ENCODE peak calls at places on chromosomes 12 and 14, in nine cellular contexts. I, R, O, T, U, B, H, M and V are unnamed samples.

GRCh38 chr14:91361236-91361811 is 56.3 kb downstream of the CCDC88C start:
- DNase-seq in I (no peak), R (no peak), O (no peak), T (no peak), U (no peak), B (no peak), H (peak), M (no peak), V (peak)

GRCh38 chr12:1966561-1967211 is 37.6 kb downstream of the DCP1B start:
- DNase-seq in I (peak), R (no peak), O (no peak), T (no peak), U (no peak), B (no peak), H (no peak), M (no peak), V (no peak)

GRCh38 chr14:97848351-97848980 is 1051.3 kb downstream of the VRK1 start:
- DNase-seq in I (no peak), R (peak), O (no peak), T (no peak), U (no peak), B (no peak), H (peak), M (no peak), V (no peak)

GRCh38 chr14:90599339-90599738 is 202.5 kb downstream of the CALM1 start:
- DNase-seq in I (no peak), R (no peak), O (no peak), T (no peak), U (peak), B (no peak), H (no peak), M (no peak), V (no peak)

GRCh38 chr12:127899981-127900380 is 367.0 kb upstream of the TMEM132C start:
- DNase-seq in I (no peak), R (no peak), O (no peak), T (no peak), U (no peak), B (no peak), H (no peak), M (no peak), V (no peak)

GRCh38 chr12:104600790-104601739 is 144.3 kb downstream of the CHST11 start:
- DNase-seq in I (no peak), R (no peak), O (no peak), T (no peak), U (no peak), B (no peak), H (no peak), M (no peak), V (no peak)

GRCh38 chr12:6212086-6212485 is 11.9 kb downstream of the CD9 start:
- DNase-seq in I (no peak), R (no peak), O (no peak), T (no peak), U (no peak), B (no peak), H (no peak), M (no peak), V (no peak)

GRCh38 chr12:14156606-14157005 is 175.2 kb upstream of the GRIN2B start:
- DNase-seq in I (no peak), R (peak), O (no peak), T (no peak), U (no peak), B (no peak), H (no peak), M (no peak), V (no peak)

GRCh38 chr12:19273482-19274330 is 144.2 kb downstream of the PLEKHA5 start:
- DNase-seq in I (peak), R (no peak), O (peak), T (peak), U (peak), B (no peak), H (peak), M (peak), V (peak)

GRCh38 chr12:89951050-89951693 is 242.5 kb upstream of the ATP2B1 start:
- DNase-seq in I (no peak), R (no peak), O (peak), T (no peak), U (peak), B (no peak), H (peak), M (no peak), V (peak)

GRCh38 chr14:64937821-64938193 is 4.7 kb downstream of the GPX2 start:
- DNase-seq in I (no peak), R (no peak), O (peak), T (no peak), U (no peak), B (no peak), H (no peak), M (no peak), V (no peak)

GRCh38 chr14:101956179-101956885 is 8.0 kb upstream of the DYNC1H1 start:
- DNase-seq in I (no peak), R (no peak), O (no peak), T (no peak), U (no peak), B (no peak), H (no peak), M (no peak), V (no peak)

GRCh38 chr14:84080961-84081360 is 1449.0 kb upstream of the FLRT2 start:
- DNase-seq in I (no peak), R (no peak), O (no peak), T (no peak), U (no peak), B (no peak), H (no peak), M (no peak), V (no peak)

GRCh38 chr12:87848248-87848868 is 180.8 kb downstream of the C12orf50 start:
- DNase-seq in I (no peak), R (no peak), O (peak), T (no peak), U (peak), B (no peak), H (peak), M (no peak), V (peak)

GRCh38 chr14:98118749-98119148 is 1153.2 kb downstream of the BCL11B start:
- DNase-seq in I (no peak), R (no peak), O (no peak), T (no peak), U (no peak), B (no peak), H (no peak), M (no peak), V (no peak)

GRCh38 chr12:47811581-47812484 is 7.9 kb downstream of the HDAC7 start:
- DNase-seq in I (peak), R (no peak), O (no peak), T (no peak), U (no peak), B (no peak), H (no peak), M (peak), V (no peak)

GRCh38 chr12:130162267-130162666 is at the start of gene FZD10:
- DNase-seq in I (peak), R (peak), O (no peak), T (no peak), U (no peak), B (no peak), H (peak), M (no peak), V (peak)

GRCh38 chr12:105279460-105280056 is 43.6 kb upstream of the APPL2 start:
- DNase-seq in I (no peak), R (peak), O (peak), T (peak), U (no peak), B (no peak), H (peak), M (no peak), V (no peak)

GRCh38 chr12:95446511-95446910 is 27.4 kb upstream of the METAP2 start:
- DNase-seq in I (peak), R (peak), O (no peak), T (no peak), U (no peak), B (no peak), H (peak), M (peak), V (no peak)

GRCh38 chr12:54126696-54127537 is 61.9 kb downstream of the SMUG1 start:
- DNase-seq in I (peak), R (peak), O (no peak), T (no peak), U (no peak), B (no peak), H (peak), M (peak), V (no peak)

GRCh38 chr14:69049675-69050074 is 70.6 kb upstream of the ACTN1 start:
- DNase-seq in I (no peak), R (no peak), O (no peak), T (no peak), U (no peak), B (no peak), H (peak), M (peak), V (no peak)

GRCh38 chr14:22925513-22925912 is 3.7 kb downstream of the PRMT5 start:
- DNase-seq in I (no peak), R (no peak), O (no peak), T (no peak), U (no peak), B (no peak), H (no peak), M (no peak), V (no peak)

GRCh38 chr14:22926316-22926715 is 2.9 kb downstream of the PRMT5 start:
- DNase-seq in I (no peak), R (no peak), O (peak), T (no peak), U (peak), B (no peak), H (peak), M (no peak), V (peak)

GRCh38 chr14:22928237-22929103 is 706 bp downstream of the PRMT5 start:
- DNase-seq in I (no peak), R (no peak), O (no peak), T (no peak), U (no peak), B (no peak), H (no peak), M (no peak), V (no peak)

GRCh38 chr14:22929104-22929847 is at the start of gene PRMT5:
- DNase-seq in I (peak), R (peak), O (peak), T (peak), U (peak), B (peak), H (peak), M (peak), V (peak)

GRCh38 chr14:22929848-22930364 is 730 bp upstream of the PRMT5 start:
- DNase-seq in I (no peak), R (no peak), O (no peak), T (no peak), U (no peak), B (no peak), H (no peak), M (no peak), V (no peak)
- H3K27ac ChIP-seq in I (peak), R (peak), O (peak), T (peak), U (peak), B (peak), H (peak), M (peak), V (peak)

GRCh38 chr14:74535756-74536325 is 42.3 kb downstream of the ISCA2 start:
- DNase-seq in I (no peak), R (no peak), O (no peak), T (no peak), U (no peak), B (no peak), H (no peak), M (no peak), V (no peak)
- TF ChIP-seq CTCF in I (no peak), R (no peak), O (no peak), T (no peak), U (no peak), B (no peak), H (no peak), M (no peak), V (no peak)

GRCh38 chr14:88482524-88482923 is 72.3 kb downstream of the PTPN21 start:
- DNase-seq in I (no peak), R (no peak), O (no peak), T (no peak), U (no peak), B (no peak), H (no peak), M (no peak), V (no peak)
- H3K27ac ChIP-seq in I (no peak), R (no peak), O (no peak), T (no peak), U (no peak), B (no peak), H (no peak), M (peak), V (no peak)

DNA sequence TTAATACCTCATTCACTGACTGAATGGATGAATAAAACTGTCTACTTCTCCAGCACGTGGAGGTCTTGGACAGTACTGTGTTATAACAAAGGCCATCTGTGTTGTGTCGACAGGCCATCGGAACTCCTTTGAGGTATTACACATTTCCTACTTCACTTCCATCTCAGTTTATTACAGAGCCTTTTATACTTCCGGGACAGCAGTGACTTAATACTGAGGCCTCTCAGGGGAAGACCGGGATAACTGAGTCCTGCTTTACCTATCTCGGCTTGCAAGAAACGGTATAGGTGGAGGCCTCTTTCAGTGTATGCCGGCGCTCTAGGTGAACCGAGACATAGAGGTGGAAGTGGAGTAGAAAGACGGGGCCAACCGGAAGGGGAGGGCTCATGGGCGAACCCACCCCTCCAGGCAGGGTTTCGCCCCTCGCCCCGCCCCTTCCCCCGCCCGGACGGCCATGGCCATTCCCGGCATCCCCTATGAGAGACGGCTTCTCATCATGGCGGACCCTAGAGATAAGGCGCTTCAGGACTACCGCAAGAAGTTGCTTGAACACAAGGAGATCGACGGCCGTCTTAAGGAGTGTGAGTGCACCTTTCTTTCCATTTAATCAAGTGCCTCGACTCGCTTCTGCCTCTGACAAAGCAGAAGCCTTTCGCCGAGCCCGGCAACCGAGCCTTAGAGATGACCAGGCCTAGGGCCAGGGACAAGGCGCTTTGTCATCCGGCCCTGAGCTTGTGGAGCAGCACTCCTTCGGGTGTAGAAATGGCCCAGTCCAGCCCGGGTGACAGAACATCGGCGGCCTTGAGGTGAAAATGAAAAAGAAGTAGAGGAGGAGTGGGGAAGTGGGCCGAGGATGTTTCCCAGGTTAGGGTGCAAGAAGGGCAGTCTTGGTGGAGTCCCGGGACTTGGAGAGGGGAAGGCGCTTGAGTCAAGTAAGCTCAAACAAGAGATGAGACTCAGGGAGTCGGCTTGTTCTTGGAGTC is at the start of gene PSMC6:
- DNase-seq in I (peak), R (peak), O (peak), T (peak), U (peak), B (peak), H (peak), M (peak), V (peak)
- TF ChIP-seq CTCF in I (no peak), R (no peak), O (no peak), T (no peak), U (no peak), B (no peak), H (no peak), M (no peak), V (no peak)

DNA sequence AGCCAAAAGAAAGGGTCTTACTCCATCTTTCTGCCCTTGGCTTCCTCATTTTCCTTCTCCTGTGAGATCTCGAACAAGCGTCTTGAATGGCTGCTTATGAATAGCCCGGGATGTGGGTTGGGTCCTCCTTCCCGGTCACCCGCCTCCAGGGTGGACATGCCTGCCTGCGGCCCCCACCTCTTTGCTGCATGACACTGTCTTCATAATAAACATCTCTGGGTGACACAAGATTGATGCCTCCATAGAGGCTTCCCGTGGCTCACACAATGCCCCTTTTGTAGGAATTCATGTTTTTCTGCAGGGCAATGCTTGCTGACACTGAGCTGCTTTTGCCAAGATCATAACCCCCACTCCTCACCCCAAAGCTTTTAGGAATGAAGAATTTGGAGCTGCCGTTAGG is 125.9 kb downstream of the ZNF664 start:
- DNase-seq in I (no peak), R (no peak), O (no peak), T (no peak), U (no peak), B (no peak), H (no peak), M (no peak), V (no peak)
- H3K27ac ChIP-seq in I (no peak), R (no peak), O (no peak), T (no peak), U (no peak), B (no peak), H (peak), M (no peak), V (no peak)

GRCh38 chr14:34059925-34060746 is 109.3 kb upstream of the EGLN3 start:
- DNase-seq in I (peak), R (peak), O (peak), T (peak), U (peak), B (no peak), H (peak), M (peak), V (peak)
- TF ChIP-seq CTCF in I (peak), R (no peak), O (peak), T (no peak), U (no peak), B (no peak), H (peak), M (peak), V (peak)

GRCh38 chr14:95464103-95464502 is 52.3 kb downstream of the SYNE3 start:
- DNase-seq in I (no peak), R (no peak), O (no peak), T (no peak), U (no peak), B (no peak), H (no peak), M (no peak), V (no peak)
- H3K27ac ChIP-seq in I (peak), R (no peak), O (no peak), T (peak), U (no peak), B (no peak), H (no peak), M (no peak), V (peak)

GRCh38 chr12:72278894-72279293 is 6.7 kb downstream of the TRHDE start:
- DNase-seq in I (no peak), R (no peak), O (no peak), T (no peak), U (no peak), B (no peak), H (no peak), M (no peak), V (no peak)
- TF ChIP-seq CTCF in I (no peak), R (no peak), O (no peak), T (no peak), U (no peak), B (no peak), H (no peak), M (no peak), V (no peak)

GRCh38 chr12:132600048-132601032 is 10.0 kb downstream of the LRCOL1 start:
- DNase-seq in I (peak), R (peak), O (peak), T (no peak), U (peak), B (no peak), H (peak), M (peak), V (peak)
- H3K27ac ChIP-seq in I (peak), R (no peak), O (peak), T (no peak), U (no peak), B (peak), H (no peak), M (no peak), V (no peak)

DNA sequence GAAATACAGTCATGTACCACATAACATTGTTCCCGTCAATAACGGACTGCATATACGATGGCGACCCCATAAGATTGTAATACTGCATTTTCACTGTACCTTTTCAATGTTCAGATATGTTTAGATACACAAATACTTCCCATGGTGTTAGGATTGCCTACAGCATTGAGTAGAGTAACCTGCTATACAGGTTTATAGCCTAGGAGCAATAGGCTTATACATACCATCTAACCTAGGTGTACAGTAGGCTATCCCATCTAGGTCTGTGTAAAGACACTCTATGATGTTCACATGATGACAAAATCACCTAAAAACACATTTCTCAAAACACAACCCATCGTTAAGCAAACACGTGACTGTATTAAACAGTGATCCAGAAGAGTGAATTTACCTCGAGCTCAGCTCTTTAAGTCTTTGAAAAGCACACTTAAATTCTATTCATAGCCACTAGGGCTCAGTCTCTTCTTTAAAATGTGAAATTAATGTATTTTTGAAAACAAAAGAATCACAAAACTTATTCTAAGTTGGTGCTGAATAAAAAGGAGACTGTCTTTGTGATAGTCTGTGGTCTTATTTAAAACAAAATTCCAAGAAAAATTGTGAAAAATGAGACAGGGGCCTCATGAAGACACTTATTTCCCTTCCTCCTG is 239.1 kb upstream of the ARID2 start:
- DNase-seq in I (no peak), R (no peak), O (no peak), T (no peak), U (no peak), B (no peak), H (no peak), M (no peak), V (no peak)
- TF ChIP-seq CTCF in I (no peak), R (no peak), O (no peak), T (no peak), U (peak), B (no peak), H (no peak), M (no peak), V (no peak)